ENCODE peak calls at places on chromosome 3, in six cellular contexts. F is astrocyte of the spinal cord, Z is GM12865, M is WERI-Rb-1, Y is BE2C, B is lower lobe of right lung. X is an unnamed sample.
A peak's percentile ranks its signal among the peaks of the same experiment; 100 is the strongest.

GRCh38 chr3:94862703-94863102 is 799.8 kb downstream of the NSUN3 start:
- DNase-seq in B (no peak), M (peak; percentile 21), F (peak; percentile 9), Y (peak; percentile 49), Z (peak; percentile 13), X (no peak)

GRCh38 chr3:134610455-134611385 is 40.1 kb downstream of the KY start:
- DNase-seq in B (no peak), F (no peak), M (no peak), Z (no peak), Y (peak; percentile 42), X (no peak)

GRCh38 chr3:59606638-59607262 is 556.9 kb upstream of the CFAP20DC start:
- DNase-seq in M (no peak), Y (no peak), Z (no peak), B (no peak), F (no peak), X (no peak)

GRCh38 chr3:114804099-114804498 is 343.0 kb downstream of the ZBTB20 start:
- DNase-seq in Z (peak; percentile 5), M (no peak), Y (no peak), B (no peak), F (no peak), X (no peak)

GRCh38 chr3:44252332-44252731 is 10.6 kb downstream of the TOPAZ1 start:
- DNase-seq in Z (no peak), F (no peak), B (no peak), Y (no peak), M (no peak), X (no peak)

GRCh38 chr3:122886951-122887350 is 92.1 kb downstream of the SLC49A4 start:
- DNase-seq in Z (no peak), B (no peak), Y (no peak), M (no peak), F (no peak), X (no peak)

GRCh38 chr3:77873599-77873998 is 833.7 kb downstream of the ROBO2 start:
- DNase-seq in B (no peak), Y (no peak), Z (no peak), F (no peak), M (no peak), X (no peak)

GRCh38 chr3:176978441-176978840 is 218.8 kb downstream of the TBL1XR1 start:
- DNase-seq in B (no peak), M (no peak), Z (no peak), F (no peak), Y (no peak), X (no peak)

GRCh38 chr3:26058774-26059455 is 269.0 kb downstream of the OXSM start:
- DNase-seq in M (no peak), F (no peak), B (no peak), Y (no peak), Z (no peak), X (no peak)

GRCh38 chr3:56869157-56869889 is 67.6 kb upstream of the ARHGEF3 start:
- DNase-seq in Z (no peak), F (peak; percentile 57), M (no peak), Y (no peak), B (no peak), X (no peak)

GRCh38 chr3:140629351-140630137 is 48.3 kb upstream of the TRIM42 start:
- DNase-seq in M (no peak), B (no peak), Y (no peak), F (peak; percentile 96), Z (no peak), X (no peak)

GRCh38 chr3:33144433-33144832 is 30.6 kb downstream of the CRTAP start:
- DNase-seq in M (peak; percentile 39), Y (peak; percentile 33), F (no peak), Z (peak; percentile 55), B (no peak), X (no peak)

GRCh38 chr3:142896201-142896755 is 7.4 kb upstream of the PCOLCE2 start:
- DNase-seq in Y (no peak), F (peak; percentile 80), Z (no peak), B (no peak), M (no peak), X (no peak)

GRCh38 chr3:78338405-78338804 is 1298.5 kb downstream of the ROBO2 start:
- DNase-seq in Y (no peak), F (no peak), Z (peak; percentile 22), B (no peak), M (no peak), X (no peak)

GRCh38 chr3:151351648-151352047 is 22.3 kb upstream of the P2RY13 start:
- DNase-seq in M (no peak), B (no peak), Z (no peak), Y (no peak), F (no peak), X (no peak)

GRCh38 chr3:149686996-149687395 is 29.2 kb upstream of the WWTR1 start:
- DNase-seq in Z (no peak), M (no peak), B (no peak), F (no peak), Y (no peak), X (no peak)

GRCh38 chr3:49869525-49870126 is at the start of gene CAMKV:
- DNase-seq in Z (no peak), M (peak; percentile 63), Y (peak; percentile 72), B (no peak), F (no peak), X (no peak)

GRCh38 chr3:149151843-149152242 is 22.4 kb downstream of the HPS3 start:
- DNase-seq in B (no peak), Z (peak; percentile 22), Y (peak; percentile 30), F (peak; percentile 80), M (no peak), X (no peak)

GRCh38 chr3:139317215-139317614 is 26.6 kb upstream of the MRPS22 start:
- DNase-seq in Y (no peak), M (no peak), F (no peak), B (no peak), Z (no peak), X (no peak)

GRCh38 chr3:126523745-126524428 is at the start of gene CHST13:
- DNase-seq in B (peak; percentile 73), M (peak; percentile 68), Z (no peak), Y (peak; percentile 76), F (peak; percentile 8), X (no peak)

GRCh38 chr3:152121292-152121654 is 147.5 kb upstream of the MBNL1 start:
- DNase-seq in F (peak; percentile 90), B (no peak), M (no peak), Z (no peak), Y (no peak), X (no peak)

GRCh38 chr3:49841126-49841525 is 15.2 kb downstream of the TRAIP start:
- DNase-seq in B (no peak), M (peak; percentile 59), F (peak; percentile 15), Y (peak; percentile 30), Z (peak; percentile 39), X (no peak)

GRCh38 chr3:49500408-49501257 is 30.6 kb downstream of the DAG1 start:
- DNase-seq in Z (no peak), B (peak; percentile 54), Y (peak; percentile 34), F (peak; percentile 97), M (no peak), X (no peak)

GRCh38 chr3:15645246-15645645 is 43.7 kb downstream of the BTD start:
- DNase-seq in Z (no peak), B (no peak), F (no peak), Y (no peak), M (no peak), X (no peak)

GRCh38 chr3:38587548-38588131 is 61.8 kb downstream of the SCN5A start:
- DNase-seq in M (peak; percentile 4), B (peak; percentile 20), Z (no peak), F (no peak), Y (no peak), X (no peak)

GRCh38 chr3:141498592-141499223 is 11.9 kb downstream of the RASA2 start:
- DNase-seq in Y (no peak), B (peak; percentile 57), M (no peak), F (no peak), Z (peak; percentile 83), X (peak; percentile 79)

GRCh38 chr3:112689989-112690388 is 49.0 kb upstream of the CCDC80 start:
- DNase-seq in B (no peak), Z (no peak), F (no peak), Y (no peak), M (no peak), X (no peak)

GRCh38 chr3:151213881-151214280 is 10.9 kb upstream of the GPR171 start:
- DNase-seq in F (peak; percentile 36), Z (no peak), Y (no peak), M (no peak), B (no peak), X (no peak)

DNA sequence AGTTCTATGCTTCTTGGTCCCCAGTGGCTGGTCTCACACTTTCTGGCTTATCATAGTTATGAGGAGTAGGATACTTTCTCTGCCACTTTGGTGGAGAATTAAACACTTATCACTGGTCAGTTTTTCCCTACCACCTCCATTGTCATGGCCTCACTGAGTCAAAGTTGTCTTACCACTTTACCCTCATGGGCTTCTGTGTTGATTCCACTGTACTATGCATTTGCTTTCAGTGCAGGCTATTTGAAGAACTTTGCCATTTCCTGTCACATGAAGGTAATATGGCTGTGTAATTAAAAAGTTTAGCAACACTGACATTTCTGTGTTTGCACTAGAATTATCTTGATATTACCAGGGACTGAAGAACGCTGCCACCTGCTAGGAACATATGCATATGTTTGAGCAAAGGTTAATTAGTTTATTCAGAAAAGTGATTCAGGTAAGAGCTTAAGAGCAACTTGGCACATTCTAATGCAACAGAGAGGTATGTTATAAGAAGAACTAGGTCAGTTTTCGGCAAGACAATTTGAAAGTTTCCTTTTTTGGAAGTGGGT is 377.3 kb downstream of the PDCD6IP start:
- DNase-seq in B (no peak), F (no peak), Z (no peak), Y (no peak), M (no peak), X (no peak)
- TF ChIP-seq CTCF in B (no peak), F (no peak), Z (no peak), Y (no peak), M (no peak), X (no peak)

DNA sequence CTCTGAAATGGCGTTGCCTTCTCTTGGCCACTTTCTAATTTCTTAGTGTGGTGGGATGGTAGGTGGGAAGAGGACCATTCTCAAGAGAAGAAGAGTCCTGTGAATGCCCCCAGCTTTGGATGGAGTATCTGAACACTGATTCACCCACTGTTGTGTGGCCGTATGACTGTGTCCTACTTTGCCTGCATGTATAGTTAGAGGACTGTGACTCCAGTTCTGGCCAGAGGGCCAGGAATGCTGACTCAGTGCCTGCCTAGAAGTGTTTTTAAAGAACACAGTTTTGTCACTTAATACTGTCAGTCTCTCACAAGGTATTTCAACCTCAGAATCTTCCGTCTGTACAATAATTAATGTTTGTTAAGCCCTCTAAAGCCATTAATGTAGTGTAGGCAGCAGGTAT is 2.1 kb downstream of the SEC61A1 start:
- DNase-seq in Y (no peak), B (no peak), M (no peak), Z (no peak), F (peak; percentile 41), X (no peak)
- H3K4me3 ChIP-seq in Y (peak overlapping the region; percentile 85), B (peak overlapping the region; percentile 95), M (no peak overlapping the region), Z (peak overlapping the region; percentile 81), F (peak overlapping the region; percentile 95), X (peak overlapping the region; percentile 78)

DNA sequence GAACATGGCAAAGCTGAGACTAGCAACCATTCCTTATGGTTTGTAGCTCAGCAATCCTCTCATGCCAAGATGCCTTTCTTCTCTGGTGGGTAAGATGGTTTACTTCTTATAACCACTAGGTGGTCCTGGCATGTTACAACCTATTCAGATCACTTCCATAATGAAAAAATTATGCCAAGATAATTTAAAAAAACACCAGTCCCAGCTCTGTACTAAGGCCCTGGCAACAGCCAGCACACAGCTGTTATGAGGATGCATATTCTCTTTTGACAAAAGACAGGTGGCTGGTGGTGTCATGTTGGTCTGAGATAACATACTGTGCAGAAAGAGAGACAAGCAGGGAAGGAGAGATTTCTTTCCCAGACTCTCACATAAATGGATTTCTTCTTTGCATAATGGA is 65.7 kb upstream of the FRMD4B start:
- DNase-seq in Y (peak; percentile 74), F (no peak), M (no peak), Z (no peak), B (no peak), X (no peak)
- TF ChIP-seq CTCF in Y (peak; percentile 64), F (peak; percentile 6), M (peak; percentile 11), Z (no peak), B (no peak), X (peak; percentile 19)

GRCh38 chr3:193744048-193744821 is 151.2 kb downstream of the OPA1 start:
- DNase-seq in Z (no peak), B (no peak), Y (no peak), F (no peak), M (no peak), X (no peak)
- H3K4me3 ChIP-seq in Z (no peak overlapping the region), B (no peak overlapping the region), Y (peak overlapping the region; percentile 21), F (no peak overlapping the region), M (no peak overlapping the region), X (no peak overlapping the region)